ENCODE peak calls at places on chromosomes 2 and 18, in five cellular contexts. One of them, this sample, is unnamed.
A peak's percentile ranks its signal among the peaks of the same experiment; 100 is the strongest.

GRCh38 chr2:197885587-197885986 is 81.2 kb downstream of the PLCL1 start:
- DNase-seq in GM12878: no peak
- DNase-seq in H1: no peak
- DNase-seq in K562: no peak
- DNase-seq in HCT116: no peak
- DNase-seq in this sample: no peak

GRCh38 chr2:67514515-67514914 is 117.4 kb downstream of the ETAA1 start:
- DNase-seq in K562: no peak
- DNase-seq in GM12878: no peak
- DNase-seq in H1: no peak
- DNase-seq in HCT116: no peak
- DNase-seq in this sample: no peak

GRCh38 chr2:157497603-157498314 is 53.9 kb upstream of the CYTIP start:
- DNase-seq in K562: peak; percentile 51
- DNase-seq in H1: no peak
- DNase-seq in HCT116: peak; percentile 13
- DNase-seq in GM12878: no peak
- DNase-seq in this sample: peak; percentile 19

GRCh38 chr18:36402765-36403396 is 105.4 kb downstream of the FHOD3 start:
- DNase-seq in K562: peak; percentile 19
- DNase-seq in HCT116: no peak
- DNase-seq in GM12878: no peak
- DNase-seq in H1: no peak
- DNase-seq in this sample: no peak

GRCh38 chr2:1856481-1856880 is 112.2 kb upstream of the PXDN start:
- DNase-seq in HCT116: no peak
- DNase-seq in K562: no peak
- DNase-seq in H1: no peak
- DNase-seq in GM12878: no peak
- DNase-seq in this sample: no peak

GRCh38 chr2:100876231-100876860 is 56.4 kb downstream of the NPAS2 start:
- DNase-seq in HCT116: no peak
- DNase-seq in K562: no peak
- DNase-seq in GM12878: no peak
- DNase-seq in H1: no peak
- DNase-seq in this sample: no peak

GRCh38 chr2:27075219-27075871 is 3.1 kb upstream of the EMILIN1 start:
- DNase-seq in K562: peak; percentile 58
- DNase-seq in H1: no peak
- DNase-seq in HCT116: no peak
- DNase-seq in GM12878: peak; percentile 46
- DNase-seq in this sample: no peak

GRCh38 chr2:101396352-101396717 is 9.0 kb upstream of the CREG2 start:
- DNase-seq in K562: no peak
- DNase-seq in GM12878: no peak
- DNase-seq in H1: no peak
- DNase-seq in HCT116: no peak
- DNase-seq in this sample: peak; percentile 45

GRCh38 chr2:234861841-234862735 is 89.7 kb upstream of the SH3BP4 start:
- DNase-seq in H1: no peak
- DNase-seq in GM12878: no peak
- DNase-seq in K562: no peak
- DNase-seq in HCT116: no peak
- DNase-seq in this sample: no peak

GRCh38 chr2:96209011-96209728 is 543 bp upstream of the STARD7 start:
- DNase-seq in GM12878: no peak
- DNase-seq in H1: no peak
- DNase-seq in K562: peak; percentile 41
- DNase-seq in HCT116: no peak
- DNase-seq in this sample: no peak

GRCh38 chr18:62537042-62537894 is 14.4 kb downstream of the ZCCHC2 start:
- DNase-seq in K562: no peak
- DNase-seq in HCT116: no peak
- DNase-seq in GM12878: no peak
- DNase-seq in H1: no peak
- DNase-seq in this sample: no peak

GRCh38 chr2:60295591-60295962 is 257.9 kb downstream of the BCL11A start:
- DNase-seq in GM12878: no peak
- DNase-seq in K562: peak; percentile 8
- DNase-seq in H1: no peak
- DNase-seq in HCT116: no peak
- DNase-seq in this sample: no peak

GRCh38 chr18:76494181-76494540 is 881 bp downstream of the ZNF516 start:
- DNase-seq in HCT116: no peak
- DNase-seq in GM12878: no peak
- DNase-seq in K562: no peak
- DNase-seq in H1: no peak
- DNase-seq in this sample: peak; percentile 18

GRCh38 chr2:232578662-232579061 is 28.2 kb downstream of the EIF4E2 start:
- DNase-seq in K562: no peak
- DNase-seq in H1: no peak
- DNase-seq in GM12878: no peak
- DNase-seq in HCT116: no peak
- DNase-seq in this sample: no peak

GRCh38 chr2:219555956-219556355 is 12.1 kb downstream of the TMEM198 start:
- DNase-seq in HCT116: no peak
- DNase-seq in GM12878: no peak
- DNase-seq in H1: no peak
- DNase-seq in K562: no peak
- DNase-seq in this sample: no peak

GRCh38 chr2:113888641-113889470 is 1.0 kb upstream of the ACTR3 start:
- DNase-seq in HCT116: no peak
- DNase-seq in GM12878: no peak
- DNase-seq in K562: no peak
- DNase-seq in H1: no peak
- DNase-seq in this sample: no peak

GRCh38 chr2:172606285-172606684 is 50.4 kb downstream of the PDK1 start:
- DNase-seq in HCT116: no peak
- DNase-seq in H1: no peak
- DNase-seq in GM12878: no peak
- DNase-seq in K562: no peak
- DNase-seq in this sample: no peak

GRCh38 chr18:78813156-78813555 is 166.5 kb upstream of the SALL3 start:
- DNase-seq in HCT116: no peak
- DNase-seq in K562: no peak
- DNase-seq in GM12878: no peak
- DNase-seq in H1: no peak
- DNase-seq in this sample: no peak

GRCh38 chr2:106030287-106031268 is 163.5 kb downstream of the UXS1 start:
- DNase-seq in GM12878: no peak
- DNase-seq in H1: no peak
- DNase-seq in HCT116: no peak
- DNase-seq in K562: no peak
- DNase-seq in this sample: peak; percentile 90

GRCh38 chr2:37324536-37324785 is 172 bp downstream of the PRKD3 start:
- DNase-seq in HCT116: no peak
- DNase-seq in GM12878: no peak
- DNase-seq in H1: no peak
- DNase-seq in K562: no peak
- DNase-seq in this sample: peak; percentile 61

GRCh38 chr2:182977463-182977862 is 60.8 kb downstream of the NCKAP1 start:
- DNase-seq in GM12878: no peak
- DNase-seq in K562: no peak
- DNase-seq in HCT116: no peak
- DNase-seq in H1: no peak
- DNase-seq in this sample: no peak

GRCh38 chr2:18178736-18179349 is 300.4 kb downstream of the KCNS3 start:
- DNase-seq in K562: peak; percentile 56
- DNase-seq in HCT116: peak; percentile 40
- DNase-seq in GM12878: peak; percentile 13
- DNase-seq in H1: peak; percentile 7
- DNase-seq in this sample: peak; percentile 28

GRCh38 chr2:196130039-196130825 is 41.1 kb downstream of the STK17B start:
- DNase-seq in K562: no peak
- DNase-seq in H1: no peak
- DNase-seq in GM12878: no peak
- DNase-seq in HCT116: no peak
- DNase-seq in this sample: no peak

GRCh38 chr2:121721926-121722325 is 14.7 kb downstream of the NIFK start:
- DNase-seq in K562: no peak
- DNase-seq in H1: no peak
- DNase-seq in GM12878: no peak
- DNase-seq in HCT116: no peak
- DNase-seq in this sample: no peak

GRCh38 chr2:230738391-230738811 is 25.8 kb downstream of the CAB39 start:
- DNase-seq in HCT116: no peak
- DNase-seq in GM12878: no peak
- DNase-seq in H1: no peak
- DNase-seq in K562: no peak
- DNase-seq in this sample: peak; percentile 35

GRCh38 chr2:69012310-69013122 is 463 bp upstream of the ANTXR1 start:
- DNase-seq in K562: peak; percentile 60
- DNase-seq in H1: no peak
- DNase-seq in HCT116: peak; percentile 23
- DNase-seq in GM12878: no peak
- DNase-seq in this sample: peak; percentile 66

GRCh38 chr2:224178085-224178484 is 139.0 kb upstream of the SERPINE2 start:
- DNase-seq in HCT116: no peak
- DNase-seq in GM12878: no peak
- DNase-seq in H1: no peak
- DNase-seq in K562: no peak
- DNase-seq in this sample: no peak

GRCh38 chr18:66316708-66317107 is 287.2 kb downstream of the CDH19 start:
- DNase-seq in HCT116: no peak
- DNase-seq in H1: no peak
- DNase-seq in GM12878: no peak
- DNase-seq in K562: no peak
- DNase-seq in this sample: no peak

GRCh38 chr2:233092446-233093438 is 32.6 kb downstream of the INPP5D start:
- DNase-seq in GM12878: no peak
- DNase-seq in HCT116: no peak
- DNase-seq in K562: no peak
- DNase-seq in H1: no peak
- DNase-seq in this sample: no peak

GRCh38 chr2:60347781-60348180 is 205.7 kb downstream of the BCL11A start:
- DNase-seq in H1: peak; percentile 19
- DNase-seq in HCT116: no peak
- DNase-seq in GM12878: no peak
- DNase-seq in K562: no peak
- DNase-seq in this sample: no peak

GRCh38 chr2:1664698-1665097 is 79.6 kb downstream of the PXDN start:
- DNase-seq in GM12878: no peak
- DNase-seq in H1: no peak
- DNase-seq in HCT116: no peak
- DNase-seq in K562: no peak
- DNase-seq in this sample: no peak

GRCh38 chr18:55076643-55077218 is 117.5 kb upstream of the CCDC68 start:
- DNase-seq in GM12878: no peak
- DNase-seq in H1: no peak
- DNase-seq in HCT116: no peak
- DNase-seq in K562: no peak
- DNase-seq in this sample: no peak

GRCh38 chr18:70419526-70419925 is 130.7 kb downstream of the SOCS6 start:
- DNase-seq in GM12878: no peak
- DNase-seq in HCT116: no peak
- DNase-seq in H1: no peak
- DNase-seq in K562: no peak
- DNase-seq in this sample: no peak

GRCh38 chr2:117835990-117836760 is 21.7 kb downstream of the DDX18 start:
- DNase-seq in HCT116: no peak
- DNase-seq in K562: peak; percentile 53
- DNase-seq in H1: no peak
- DNase-seq in GM12878: no peak
- DNase-seq in this sample: peak; percentile 54

GRCh38 chr2:181615086-181615635 is 41.7 kb downstream of the CERKL start:
- DNase-seq in GM12878: no peak
- DNase-seq in HCT116: no peak
- DNase-seq in H1: no peak
- DNase-seq in K562: no peak
- DNase-seq in this sample: no peak

GRCh38 chr2:168467729-168468128 is 11.7 kb downstream of the CERS6 start:
- DNase-seq in HCT116: no peak
- DNase-seq in K562: no peak
- DNase-seq in GM12878: no peak
- DNase-seq in H1: no peak
- DNase-seq in this sample: peak; percentile 45

GRCh38 chr2:168470188-168470879 is 14.3 kb downstream of the CERS6 start:
- DNase-seq in K562: no peak
- DNase-seq in H1: no peak
- DNase-seq in GM12878: no peak
- DNase-seq in HCT116: no peak
- DNase-seq in this sample: no peak

GRCh38 chr2:168469281-168469988 is 13.4 kb downstream of the CERS6 start:
- DNase-seq in HCT116: no peak
- DNase-seq in K562: no peak
- DNase-seq in H1: no peak
- DNase-seq in GM12878: peak; percentile 75
- DNase-seq in this sample: no peak

GRCh38 chr2:168468354-168468753 is 12.3 kb downstream of the CERS6 start:
- DNase-seq in HCT116: no peak
- DNase-seq in K562: no peak
- DNase-seq in GM12878: no peak
- DNase-seq in H1: no peak
- DNase-seq in this sample: no peak

GRCh38 chr2:168470880-168471475 is 14.9 kb downstream of the CERS6 start:
- DNase-seq in H1: no peak
- DNase-seq in GM12878: no peak
- DNase-seq in HCT116: no peak
- DNase-seq in K562: no peak
- DNase-seq in this sample: no peak
- H3K4me2 ChIP-seq in H1: no peak overlapping the region
- H3K4me2 ChIP-seq in GM12878: peak overlapping the region; percentile 61
- H3K4me2 ChIP-seq in HCT116: no peak overlapping the region
- H3K4me2 ChIP-seq in K562: no peak overlapping the region
- H3K4me2 ChIP-seq in this sample: no peak overlapping the region

GRCh38 chr18:6744816-6745455 is 15.4 kb downstream of the ARHGAP28 start:
- DNase-seq in HCT116: no peak
- DNase-seq in H1: no peak
- DNase-seq in GM12878: no peak
- DNase-seq in K562: no peak
- DNase-seq in this sample: no peak
- TF ChIP-seq ZNF274 in HCT116: no peak
- TF ChIP-seq ZNF274 in H1: no peak
- TF ChIP-seq ZNF274 in GM12878: no peak
- TF ChIP-seq ZNF274 in K562: no peak
- TF ChIP-seq ZNF274 in this sample: no peak

GRCh38 chr18:48956378-48956777 is 5.6 kb upstream of the SMAD7 start:
- DNase-seq in GM12878: no peak
- DNase-seq in HCT116: no peak
- DNase-seq in H1: no peak
- DNase-seq in K562: no peak
- DNase-seq in this sample: no peak
- H3K4me2 ChIP-seq in GM12878: no peak overlapping the region
- H3K4me2 ChIP-seq in HCT116: peak overlapping the region; percentile 50
- H3K4me2 ChIP-seq in H1: no peak overlapping the region
- H3K4me2 ChIP-seq in K562: no peak overlapping the region
- H3K4me2 ChIP-seq in this sample: no peak overlapping the region

GRCh38 chr2:41027095-41027494 is 575.2 kb upstream of the SLC8A1 start:
- DNase-seq in HCT116: no peak
- DNase-seq in H1: no peak
- DNase-seq in K562: no peak
- DNase-seq in GM12878: no peak
- DNase-seq in this sample: no peak

GRCh38 chr2:41026613-41027012 is 574.7 kb upstream of the SLC8A1 start:
- DNase-seq in K562: no peak
- DNase-seq in GM12878: no peak
- DNase-seq in HCT116: no peak
- DNase-seq in H1: no peak
- DNase-seq in this sample: no peak

GRCh38 chr2:41020318-41020717 is 568.4 kb upstream of the SLC8A1 start:
- DNase-seq in HCT116: no peak
- DNase-seq in H1: no peak
- DNase-seq in GM12878: no peak
- DNase-seq in K562: no peak
- DNase-seq in this sample: no peak

GRCh38 chr2:41024806-41025205 is 572.9 kb upstream of the SLC8A1 start:
- DNase-seq in HCT116: no peak
- DNase-seq in GM12878: no peak
- DNase-seq in H1: no peak
- DNase-seq in K562: no peak
- DNase-seq in this sample: no peak
- TF ChIP-seq ZNF274 in HCT116: no peak
- TF ChIP-seq ZNF274 in GM12878: no peak
- TF ChIP-seq ZNF274 in H1: no peak
- TF ChIP-seq ZNF274 in K562: no peak
- TF ChIP-seq ZNF274 in this sample: no peak

This sample was measured in HepG2.